ENCODE peak calls at places on chromosomes 12 and 14, in seven cellular contexts. P, M, W, Q, D, H and X are unnamed samples.

GRCh38 chr12:102067574-102068258 is 5.9 kb upstream of the WASHC3 start:
- DNase-seq in P (no peak), M (no peak), W (no peak), Q (no peak), D (no peak), H (no peak), X (no peak)

GRCh38 chr12:14841761-14842160 is 1.6 kb downstream of the ART4 start:
- DNase-seq in P (no peak), M (peak; percentile 33), W (no peak), Q (peak; percentile 70), D (peak; percentile 28), H (peak; percentile 77), X (peak; percentile 35)

GRCh38 chr12:63915105-63915830 is 70.8 kb downstream of the SRGAP1 start:
- DNase-seq in P (no peak), M (no peak), W (no peak), Q (peak; percentile 60), D (peak; percentile 52), H (peak; percentile 52), X (no peak)

GRCh38 chr14:22319526-22320352 is 269.3 kb downstream of the DAD1 start:
- DNase-seq in P (no peak), M (peak; percentile 80), W (peak; percentile 86), Q (peak; percentile 48), D (peak; percentile 63), H (peak; percentile 39), X (peak; percentile 76)

GRCh38 chr14:78752789-78753188 is 582.6 kb downstream of the NRXN3 start:
- DNase-seq in P (no peak), M (peak; percentile 16), W (no peak), Q (no peak), D (no peak), H (peak; percentile 35), X (no peak)

GRCh38 chr14:50744242-50744641 is 76.1 kb upstream of the SAV1 start:
- DNase-seq in P (no peak), M (no peak), W (no peak), Q (no peak), D (peak; percentile 33), H (no peak), X (no peak)

GRCh38 chr14:96783306-96784224 is 13.6 kb upstream of the VRK1 start:
- DNase-seq in P (peak; percentile 19), M (no peak), W (no peak), Q (peak; percentile 86), D (no peak), H (peak; percentile 75), X (no peak)

GRCh38 chr14:32076278-32077080 is 625 bp upstream of the ARHGAP5 start:
- DNase-seq in P (peak; percentile 77), M (peak; percentile 99), W (peak; percentile 97), Q (peak; percentile 75), D (peak; percentile 96), H (peak; percentile 98), X (peak; percentile 96)

GRCh38 chr14:24145700-24146621 is at the start of gene PSME2:
- DNase-seq in P (no peak), M (no peak), W (peak; percentile 73), Q (no peak), D (no peak), H (no peak), X (no peak)

GRCh38 chr12:111768159-111768895 is 1.6 kb downstream of the ALDH2 start:
- DNase-seq in P (no peak), M (no peak), W (peak; percentile 77), Q (no peak), D (no peak), H (no peak), X (no peak)

GRCh38 chr12:108773798-108774788 is 42.8 kb upstream of the CORO1C start:
- DNase-seq in P (no peak), M (peak; percentile 31), W (no peak), Q (no peak), D (peak; percentile 85), H (peak; percentile 91), X (peak; percentile 31)

GRCh38 chr12:110349096-110349495 is 54.4 kb downstream of the ANAPC7 start:
- DNase-seq in P (no peak), M (no peak), W (no peak), Q (no peak), D (no peak), H (no peak), X (no peak)

GRCh38 chr12:2083561-2083960 is 30.8 kb downstream of the CACNA1C start:
- DNase-seq in P (no peak), M (no peak), W (no peak), Q (no peak), D (no peak), H (no peak), X (no peak)

GRCh38 chr12:55499810-55500252 is 7.7 kb downstream of the OR6C68 start:
- DNase-seq in P (no peak), M (peak; percentile 69), W (no peak), Q (no peak), D (no peak), H (no peak), X (no peak)

GRCh38 chr12:55495490-55495889 is 3.3 kb downstream of the OR6C68 start:
- DNase-seq in P (no peak), M (peak; percentile 22), W (no peak), Q (no peak), D (no peak), H (no peak), X (no peak)

GRCh38 chr12:55499231-55499630 is 7.1 kb downstream of the OR6C68 start:
- DNase-seq in P (no peak), M (peak; percentile 10), W (no peak), Q (no peak), D (no peak), H (no peak), X (no peak)
- H2AFZ ChIP-seq in P (no peak overlapping the region), M (no peak overlapping the region), W (no peak overlapping the region), Q (no peak overlapping the region), D (no peak overlapping the region), H (no peak overlapping the region), X (peak overlapping the region; percentile 64)

GRCh38 chr12:129335773-129336172 is 482.5 kb downstream of the GLT1D1 start:
- DNase-seq in P (no peak), M (no peak), W (no peak), Q (no peak), D (no peak), H (no peak), X (no peak)

GRCh38 chr12:129325566-129325965 is 472.3 kb downstream of the GLT1D1 start:
- DNase-seq in P (no peak), M (no peak), W (no peak), Q (no peak), D (no peak), H (no peak), X (no peak)

GRCh38 chr12:129337413-129337812 is 484.1 kb downstream of the GLT1D1 start:
- DNase-seq in P (no peak), M (no peak), W (no peak), Q (no peak), D (no peak), H (no peak), X (no peak)

GRCh38 chr12:129332286-129332685 is 479.0 kb downstream of the GLT1D1 start:
- DNase-seq in P (no peak), M (no peak), W (no peak), Q (no peak), D (no peak), H (no peak), X (no peak)

DNA sequence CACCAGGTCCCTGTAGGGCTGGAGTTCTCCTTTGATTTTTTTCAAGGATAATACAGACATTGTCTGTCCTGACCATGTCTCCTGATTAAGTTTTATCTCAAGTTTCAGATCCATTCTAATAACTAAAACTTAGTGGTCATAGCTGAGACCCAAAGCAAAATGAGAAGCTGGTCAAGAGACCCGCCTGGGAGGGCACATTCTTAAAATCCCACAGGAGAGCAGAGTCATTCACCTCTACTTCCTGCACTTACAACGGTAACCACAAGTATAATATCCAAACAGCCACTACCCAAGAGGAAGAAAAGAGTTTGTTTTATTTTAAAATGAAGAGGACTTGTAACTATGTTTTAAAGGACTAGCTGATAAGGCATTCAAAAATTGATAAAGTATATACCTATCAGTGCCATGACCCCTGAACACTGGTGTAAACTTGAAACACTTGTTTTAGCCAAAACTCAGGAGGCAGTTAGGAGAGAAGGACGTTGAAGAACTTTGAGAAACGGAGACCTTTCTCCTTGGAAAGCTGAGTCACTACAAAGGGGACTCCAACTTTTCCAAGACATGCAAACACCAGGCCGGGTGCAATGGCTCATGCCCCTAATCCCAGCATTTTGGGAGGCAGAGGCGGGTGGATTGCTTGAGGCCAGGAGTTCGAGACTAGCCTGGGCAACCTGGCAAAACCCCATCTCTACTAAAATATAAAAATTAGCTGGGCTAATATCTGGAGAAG is 478.2 kb downstream of the GLT1D1 start:
- DNase-seq in P (no peak), M (no peak), W (no peak), Q (no peak), D (no peak), H (no peak), X (no peak)
- H3K4me2 ChIP-seq in P (no peak overlapping the region), M (no peak overlapping the region), W (no peak overlapping the region), Q (no peak overlapping the region), D (no peak overlapping the region), H (no peak overlapping the region), X (no peak overlapping the region)

DNA sequence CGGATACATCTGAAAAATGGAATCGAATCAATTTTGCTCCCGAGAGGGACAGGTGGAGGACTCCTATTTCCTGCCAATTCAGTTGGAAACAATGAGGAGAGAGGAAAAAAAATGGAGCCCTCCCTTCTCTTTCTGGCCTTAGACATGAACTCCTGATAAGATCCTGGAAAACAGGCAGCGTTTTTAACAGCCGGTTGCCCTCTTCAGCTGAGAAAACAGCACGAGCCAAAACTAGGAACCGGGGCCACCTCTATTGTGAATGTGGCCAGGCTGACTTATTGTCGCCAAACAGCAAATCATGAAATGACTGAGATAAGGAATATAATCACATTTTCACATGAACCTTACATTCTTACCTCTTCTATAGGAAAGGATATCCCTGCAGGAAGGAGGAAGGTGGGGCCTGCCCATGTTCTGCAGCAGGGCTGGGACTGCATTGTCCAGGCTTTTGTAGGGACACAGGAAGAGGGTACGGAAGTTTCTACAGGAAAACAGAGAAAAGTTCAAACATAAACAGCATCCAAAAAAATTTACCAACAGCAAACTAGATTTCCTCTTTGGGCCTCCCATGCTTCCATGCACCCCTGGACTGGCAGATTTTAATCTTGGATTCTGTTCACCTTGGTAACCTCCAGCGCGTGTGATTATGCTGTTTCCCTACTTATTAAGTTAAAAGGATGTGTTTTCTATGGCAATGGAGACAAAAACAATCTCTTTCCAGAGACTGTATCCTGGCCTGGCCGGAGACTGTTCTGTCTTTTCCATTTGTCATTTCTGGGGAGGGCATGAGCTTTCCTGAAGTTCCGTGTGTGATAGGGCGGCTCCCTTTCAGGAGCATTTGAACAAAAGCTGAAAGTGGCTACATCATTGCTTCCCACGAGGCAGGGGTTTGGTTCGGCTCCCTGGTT is 29.0 kb upstream of the ELK3 start:
- DNase-seq in P (no peak), M (no peak), W (no peak), Q (no peak), D (no peak), H (no peak), X (no peak)
- H2AFZ ChIP-seq in P (no peak overlapping the region), M (no peak overlapping the region), W (no peak overlapping the region), Q (no peak overlapping the region), D (no peak overlapping the region), H (no peak overlapping the region), X (peak overlapping the region; percentile 48)

GRCh38 chr14:61186341-61186740 is 94.8 kb downstream of the TMEM30B start:
- DNase-seq in P (no peak), M (no peak), W (no peak), Q (no peak), D (peak; percentile 57), H (no peak), X (no peak)

GRCh38 chr14:61185534-61185933 is 95.6 kb downstream of the TMEM30B start:
- DNase-seq in P (no peak), M (no peak), W (no peak), Q (no peak), D (no peak), H (no peak), X (no peak)

GRCh38 chr14:61186793-61187641 is 94.1 kb downstream of the TMEM30B start:
- DNase-seq in P (no peak), M (no peak), W (no peak), Q (no peak), D (peak; percentile 33), H (no peak), X (no peak)

GRCh38 chr14:61183486-61183885 is 97.7 kb downstream of the TMEM30B start:
- DNase-seq in P (no peak), M (peak; percentile 8), W (no peak), Q (no peak), D (no peak), H (no peak), X (no peak)

GRCh38 chr14:61184117-61184516 is 97.0 kb downstream of the TMEM30B start:
- DNase-seq in P (no peak), M (no peak), W (no peak), Q (no peak), D (peak; percentile 95), H (peak; percentile 81), X (no peak)
- H3K4me2 ChIP-seq in P (no peak overlapping the region), M (no peak overlapping the region), W (no peak overlapping the region), Q (no peak overlapping the region), D (no peak overlapping the region), H (peak overlapping the region; percentile 29), X (no peak overlapping the region)